ENCODE peak calls at places on chromosome 17, in four cellular contexts. A is activated naive CD4-positive, alpha-beta T cell treated with Interleukin-2 at 50 U/mL for 16 hours; B is RWPE1; C is kidney glomerular epithelial cell. W is an unnamed sample.
A peak's percentile ranks its signal among the peaks of the same experiment; 100 is the strongest.

GRCh38 chr17:82871056-82871775 is 31.4 kb upstream of the ZNF750 start:
- DNase-seq in A (no peak), B (no peak), C (no peak), W (peak; percentile 71)

GRCh38 chr17:75077490-75078096 is 10.2 kb upstream of the SLC16A5 start:
- DNase-seq in A (peak; percentile 58), B (no peak), C (no peak), W (peak; percentile 85)

GRCh38 chr17:76569607-76570279 is 15.9 kb downstream of the ST6GALNAC2 start:
- DNase-seq in A (no peak), B (no peak), C (no peak), W (no peak)

GRCh38 chr17:79602621-79603020 is 8.2 kb downstream of the RBFOX3 start:
- DNase-seq in A (no peak), B (no peak), C (no peak), W (no peak)

GRCh38 chr17:66348605-66349165 is 46.3 kb downstream of the PRKCA start:
- DNase-seq in A (no peak), B (peak; percentile 75), C (peak; percentile 81), W (no peak)

GRCh38 chr17:71631483-71631882 is 489.3 kb upstream of the SOX9 start:
- DNase-seq in A (no peak), B (peak; percentile 8), C (peak; percentile 26), W (no peak)

GRCh38 chr17:79890706-79891105 is 51.5 kb upstream of the CBX4 start:
- DNase-seq in A (no peak), B (no peak), C (no peak), W (peak; percentile 68)

GRCh38 chr17:49511810-49512209 is 16.7 kb downstream of the NGFR start:
- DNase-seq in A (no peak), B (no peak), C (no peak), W (no peak)

GRCh38 chr17:63589646-63590045 is 11.0 kb upstream of the TACO1 start:
- DNase-seq in A (no peak), B (peak; percentile 16), C (no peak), W (no peak)

GRCh38 chr17:72719582-72720493 is 372.6 kb downstream of the SLC39A11 start:
- DNase-seq in A (peak; percentile 50), B (no peak), C (no peak), W (no peak)

GRCh38 chr17:28372203-28372944 is 880 bp downstream of the SARM1 start:
- DNase-seq in A (peak; percentile 25), B (no peak), C (no peak), W (peak; percentile 84)